ENCODE peak calls at places on chromosomes 12 and 14, in four cellular contexts. K is GM10248, G is HFF-Myc, F is fibroblast of the aortic adventitia. I is an unnamed sample.
A peak's percentile ranks its signal among the peaks of the same experiment; 100 is the strongest.

GRCh38 chr14:66483322-66483721 is 2.8 kb upstream of the CCDC196 start:
- DNase-seq in K (no peak), F (peak; percentile 39), G (no peak), I (no peak)

GRCh38 chr12:131009595-131010270 is 56.0 kb downstream of the ADGRD1 start:
- DNase-seq in F (no peak), G (no peak), K (no peak), I (no peak)

GRCh38 chr12:96447256-96447655 is 42.1 kb upstream of the CFAP54 start:
- DNase-seq in K (no peak), G (no peak), F (no peak), I (no peak)

GRCh38 chr12:124302241-124302806 is 7.4 kb downstream of the RFLNA start:
- DNase-seq in F (no peak), G (no peak), K (no peak), I (no peak)

GRCh38 chr12:7019043-7019569 is 830 bp upstream of the LPCAT3 start:
- DNase-seq in K (no peak), G (no peak), F (peak; percentile 12), I (no peak)

GRCh38 chr12:98418357-98419075 is 96.9 kb upstream of the TMPO start:
- DNase-seq in K (no peak), F (peak; percentile 99), G (peak; percentile 94), I (no peak)

GRCh38 chr12:39227218-39227617 is 215.7 kb downstream of the KIF21A start:
- DNase-seq in G (no peak), F (no peak), K (no peak), I (no peak)

GRCh38 chr12:128637616-128638606 is 185.8 kb downstream of the SLC15A4 start:
- DNase-seq in F (no peak), K (peak; percentile 26), G (no peak), I (no peak)

GRCh38 chr12:42097971-42098370 is 46.7 kb downstream of the GXYLT1 start:
- DNase-seq in K (peak; percentile 46), G (no peak), F (peak; percentile 35), I (peak; percentile 40)

GRCh38 chr14:85529803-85530574 is at the start of gene FLRT2:
- DNase-seq in G (no peak), K (no peak), F (peak; percentile 81), I (no peak)

GRCh38 chr14:94392510-94392935 is 4.1 kb upstream of the SERPINA1 start:
- DNase-seq in F (peak; percentile 62), K (peak; percentile 35), G (no peak), I (peak; percentile 72)

GRCh38 chr14:91947196-91948184 is at the start of gene FBLN5:
- DNase-seq in K (no peak), F (peak; percentile 95), G (peak; percentile 73), I (peak; percentile 45)

GRCh38 chr14:48788771-48789170 is 797.4 kb downstream of the RPS29 start:
- DNase-seq in F (no peak), G (no peak), K (no peak), I (no peak)

GRCh38 chr12:120742207-120742536 is 16.5 kb downstream of the ACADS start:
- DNase-seq in K (no peak), F (no peak), G (no peak), I (no peak)

GRCh38 chr14:75141967-75142366 is 15.1 kb upstream of the NEK9 start:
- DNase-seq in K (no peak), F (peak; percentile 50), G (no peak), I (peak; percentile 33)

DNA sequence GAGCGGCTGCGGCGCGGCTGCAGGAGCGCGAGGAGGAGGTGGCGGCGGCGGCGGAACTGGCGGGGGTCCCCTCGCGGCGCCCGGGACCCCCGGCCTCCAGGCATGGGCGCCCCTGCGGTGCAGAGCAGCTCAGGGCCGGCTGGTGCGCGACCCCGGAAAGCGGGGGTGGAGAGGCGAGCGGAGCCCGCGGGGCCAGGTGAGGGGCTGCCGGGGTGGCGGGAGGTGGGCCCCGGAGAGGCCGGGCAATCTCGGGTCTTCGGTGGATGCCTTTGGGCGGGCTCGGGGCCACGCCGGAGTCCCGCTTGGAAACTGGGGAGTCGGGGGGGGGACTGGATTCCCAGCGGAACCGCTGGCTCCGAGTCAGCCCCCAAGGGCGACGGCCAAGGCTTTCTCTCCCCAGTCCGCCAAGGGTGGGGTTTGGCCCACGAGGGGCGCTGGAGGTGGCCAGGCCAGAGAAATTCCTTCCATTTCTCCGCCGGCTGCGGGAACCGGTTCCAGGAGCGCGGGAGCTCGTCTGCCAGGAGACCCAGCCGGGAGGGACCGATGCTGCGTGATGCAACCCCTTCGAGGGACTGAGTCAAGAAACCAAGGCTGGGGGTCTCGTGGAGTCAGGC is 13.9 kb upstream of the NR4A1 start:
- DNase-seq in F (peak; percentile 83), G (no peak), K (no peak), I (peak; percentile 49)
- TF ChIP-seq CTCF in F (peak; percentile 17), G (no peak), K (no peak), I (no peak)

DNA sequence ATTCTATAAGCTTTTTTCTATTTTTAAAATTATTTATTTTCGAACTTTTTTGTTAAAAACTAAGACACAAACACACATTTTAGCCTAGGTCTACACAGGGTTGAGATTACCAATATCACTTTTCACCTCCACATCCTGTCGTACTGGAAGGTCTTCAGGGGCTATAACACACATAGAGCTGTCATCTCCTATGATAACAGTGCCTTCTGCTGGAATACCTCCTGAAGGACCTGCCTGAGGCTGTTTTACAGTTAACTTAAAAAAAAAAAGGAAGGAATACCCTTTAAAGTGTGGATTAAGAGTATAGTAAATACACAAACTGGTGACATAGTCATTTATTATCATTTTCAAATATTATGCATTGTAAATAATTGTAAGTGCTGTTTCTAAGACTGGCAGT is 43.0 kb downstream of the RASSF8 start:
- DNase-seq in G (no peak), F (no peak), K (no peak), I (no peak)
- TF ChIP-seq CTCF in G (no peak), F (no peak), K (no peak), I (no peak)

DNA sequence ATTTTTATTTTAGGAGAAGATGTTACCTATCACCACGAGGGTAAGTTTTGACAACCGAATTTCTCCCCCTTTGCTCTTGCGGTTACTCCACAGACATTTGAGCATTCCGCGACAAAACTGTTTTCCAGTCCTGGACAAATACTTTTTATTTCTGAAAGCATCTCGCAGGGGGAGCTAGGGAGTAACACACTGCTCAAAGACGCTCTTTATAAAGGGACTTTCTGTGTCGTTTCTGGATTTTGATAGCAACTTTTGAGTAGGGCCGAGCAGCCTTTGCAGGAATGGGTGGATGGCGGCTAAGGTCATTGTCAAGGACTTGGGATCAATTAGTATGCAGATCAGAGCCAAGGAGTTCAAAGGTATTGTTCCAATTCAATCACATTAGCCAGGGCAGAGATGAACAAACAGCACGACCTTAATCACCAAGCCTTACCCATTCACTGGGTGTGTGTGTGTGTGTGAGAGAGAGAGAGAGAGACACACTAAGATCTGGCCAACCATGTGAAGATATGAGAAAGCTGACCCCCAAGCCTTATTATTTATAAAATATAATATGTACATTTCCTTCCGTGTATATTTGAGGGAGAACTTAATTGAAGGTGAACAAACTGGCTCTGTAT is 613.6 kb downstream of the VRK1 start:
- DNase-seq in G (no peak), K (no peak), F (no peak), I (no peak)
- TF ChIP-seq CTCF in G (no peak), K (no peak), F (no peak), I (no peak)

DNA sequence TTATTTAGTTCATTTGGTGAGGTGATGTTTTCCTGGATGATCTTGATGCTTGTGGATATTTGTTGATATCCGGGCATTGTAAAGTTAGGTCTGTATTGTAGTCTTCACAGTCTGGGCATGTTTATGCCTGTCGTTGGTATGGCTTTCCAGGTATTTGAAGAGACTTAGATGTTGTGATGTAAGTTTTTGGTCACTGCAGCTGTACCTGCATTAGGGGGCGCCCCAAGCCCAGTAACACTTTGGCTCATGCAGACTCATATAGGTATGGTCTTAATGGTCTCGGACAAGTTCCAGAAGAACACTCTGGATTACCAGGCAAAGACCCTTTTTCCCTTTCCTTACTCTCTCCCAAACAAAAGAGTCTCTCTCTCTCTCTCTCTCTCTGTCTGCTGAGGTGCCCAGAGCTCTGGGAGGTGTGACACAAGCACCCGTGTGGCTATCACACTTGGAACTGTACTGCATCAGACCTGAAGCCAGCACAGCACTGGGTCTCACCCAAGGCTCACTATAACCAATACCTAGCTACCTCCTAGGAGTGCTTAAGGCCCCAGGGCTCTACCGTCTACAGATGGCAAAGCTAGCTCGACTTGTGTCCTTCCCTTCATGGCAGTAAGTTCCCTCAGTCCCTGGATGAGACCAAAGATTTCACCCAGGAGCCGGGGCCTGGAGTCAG is 425.8 kb upstream of the ATXN7L3B start:
- DNase-seq in G (no peak), K (no peak), F (no peak), I (peak; percentile 21)
- TF ChIP-seq CTCF in G (no peak), K (peak; percentile 38), F (no peak), I (no peak)

GRCh38 chr14:23567186-23568020 is at the start of gene AP1G2:
- DNase-seq in F (peak; percentile 38), K (peak; percentile 92), G (no peak), I (peak; percentile 94)

GRCh38 chr14:23566782-23567185 is 807 bp downstream of the AP1G2 start:
- DNase-seq in F (peak; percentile 29), G (no peak), K (no peak), I (no peak)

GRCh38 chr14:23569443-23570151 is 2.0 kb upstream of the AP1G2 start:
- DNase-seq in G (no peak), F (no peak), K (no peak), I (peak; percentile 20)

GRCh38 chr14:23568021-23568599 is 519 bp upstream of the AP1G2 start:
- DNase-seq in G (no peak), F (no peak), K (no peak), I (no peak)

GRCh38 chr14:23568600-23569310 is 1.2 kb upstream of the AP1G2 start:
- DNase-seq in G (no peak), K (no peak), F (no peak), I (peak; percentile 45)
- TF ChIP-seq CTCF in G (peak; percentile 51), K (peak; percentile 51), F (peak; percentile 26), I (peak; percentile 42)